ENCODE peak calls at places on chromosomes 1 and 21, in four cellular contexts. One of them, this sample, is unnamed.

GRCh38 chr1:74485622-74486021 is 26.8 kb downstream of the LRRC53 start:
- DNase-seq in H9: no peak
- DNase-seq in A549: no peak
- DNase-seq in HCEC 1CT: no peak
- DNase-seq in this sample: no peak

GRCh38 chr1:111225717-111226400 is 1.7 kb upstream of the CHI3L2 start:
- DNase-seq in H9: no peak
- DNase-seq in A549: no peak
- DNase-seq in HCEC 1CT: no peak
- DNase-seq in this sample: no peak

GRCh38 chr1:75035536-75035935 is 98.7 kb upstream of the LHX8 start:
- DNase-seq in H9: no peak
- DNase-seq in A549: no peak
- DNase-seq in HCEC 1CT: no peak
- DNase-seq in this sample: no peak

GRCh38 chr1:44212355-44213221 is 683 bp upstream of the DMAP1 start:
- DNase-seq in H9: no peak
- DNase-seq in A549: no peak
- DNase-seq in HCEC 1CT: no peak
- DNase-seq in this sample: no peak

GRCh38 chr1:1614204-1614953 is 921 bp upstream of the MIB2 start:
- DNase-seq in H9: peak; percentile 25
- DNase-seq in A549: no peak
- DNase-seq in HCEC 1CT: no peak
- DNase-seq in this sample: peak; percentile 11

GRCh38 chr1:212012034-212012740 is 23.2 kb downstream of the INTS7 start:
- DNase-seq in H9: peak; percentile 71
- DNase-seq in A549: peak; percentile 75
- DNase-seq in HCEC 1CT: peak; percentile 62
- DNase-seq in this sample: peak; percentile 50

GRCh38 chr21:45543371-45543709 is 1.1 kb upstream of the SLC19A1 start:
- DNase-seq in H9: peak; percentile 29
- DNase-seq in A549: no peak
- DNase-seq in HCEC 1CT: no peak
- DNase-seq in this sample: no peak

GRCh38 chr1:119101563-119101962 is 38.9 kb downstream of the WARS2 start:
- DNase-seq in H9: no peak
- DNase-seq in A549: no peak
- DNase-seq in HCEC 1CT: no peak
- DNase-seq in this sample: peak; percentile 37

GRCh38 chr1:11805454-11806306 is at the start of the genes CLCN6 and MTHFR:
- DNase-seq in H9: peak; percentile 100
- DNase-seq in A549: peak; percentile 98
- DNase-seq in HCEC 1CT: peak; percentile 99
- DNase-seq in this sample: peak; percentile 99

GRCh38 chr1:113830039-113830438 is 17.8 kb upstream of the RSBN1 start:
- DNase-seq in H9: no peak
- DNase-seq in A549: no peak
- DNase-seq in HCEC 1CT: peak; percentile 64
- DNase-seq in this sample: peak; percentile 47

GRCh38 chr1:14887044-14887443 is 266.5 kb upstream of the TMEM51 start:
- DNase-seq in H9: no peak
- DNase-seq in A549: no peak
- DNase-seq in HCEC 1CT: no peak
- DNase-seq in this sample: no peak

GRCh38 chr1:218620956-218621355 is 275.8 kb downstream of the TGFB2 start:
- DNase-seq in H9: no peak
- DNase-seq in A549: peak; percentile 40
- DNase-seq in HCEC 1CT: peak; percentile 3
- DNase-seq in this sample: no peak

GRCh38 chr1:153277852-153278251 is 18.4 kb downstream of the LORICRIN start:
- DNase-seq in H9: peak; percentile 61
- DNase-seq in A549: peak; percentile 43
- DNase-seq in HCEC 1CT: no peak
- DNase-seq in this sample: no peak

GRCh38 chr1:96418969-96419368 is 302.6 kb upstream of the PTBP2 start:
- DNase-seq in H9: no peak
- DNase-seq in A549: no peak
- DNase-seq in HCEC 1CT: peak; percentile 51
- DNase-seq in this sample: no peak

GRCh38 chr1:230179249-230179648 is 112.2 kb downstream of the GALNT2 start:
- DNase-seq in H9: no peak
- DNase-seq in A549: no peak
- DNase-seq in HCEC 1CT: no peak
- DNase-seq in this sample: no peak

GRCh38 chr1:95013948-95014574 is 58.7 kb downstream of the ALG14 start:
- DNase-seq in H9: no peak
- DNase-seq in A549: no peak
- DNase-seq in HCEC 1CT: peak; percentile 35
- DNase-seq in this sample: no peak

GRCh38 chr1:198775606-198776005 is 136.8 kb downstream of the PTPRC start:
- DNase-seq in H9: no peak
- DNase-seq in A549: no peak
- DNase-seq in HCEC 1CT: no peak
- DNase-seq in this sample: no peak

GRCh38 chr1:151570819-151571218 is 30.7 kb downstream of the TUFT1 start:
- DNase-seq in H9: no peak
- DNase-seq in A549: no peak
- DNase-seq in HCEC 1CT: no peak
- DNase-seq in this sample: no peak

GRCh38 chr1:204127597-204128242 is 24.1 kb downstream of the ETNK2 start:
- DNase-seq in H9: peak; percentile 65
- DNase-seq in A549: peak; percentile 81
- DNase-seq in HCEC 1CT: peak; percentile 81
- DNase-seq in this sample: peak; percentile 80

GRCh38 chr1:169676001-169676400 is 35.4 kb downstream of the SELL start:
- DNase-seq in H9: no peak
- DNase-seq in A549: peak; percentile 57
- DNase-seq in HCEC 1CT: peak; percentile 57
- DNase-seq in this sample: peak; percentile 5

GRCh38 chr21:42541174-42541573 is 27.5 kb downstream of the SLC37A1 start:
- DNase-seq in H9: no peak
- DNase-seq in A549: no peak
- DNase-seq in HCEC 1CT: no peak
- DNase-seq in this sample: no peak

GRCh38 chr1:159121526-159121925 is 45.0 kb upstream of the AIM2 start:
- DNase-seq in H9: no peak
- DNase-seq in A549: no peak
- DNase-seq in HCEC 1CT: no peak
- DNase-seq in this sample: no peak

GRCh38 chr1:168243200-168243599 is 17.4 kb downstream of the SFT2D2 start:
- DNase-seq in H9: no peak
- DNase-seq in A549: no peak
- DNase-seq in HCEC 1CT: no peak
- DNase-seq in this sample: no peak

GRCh38 chr1:165444897-165445370 is at the start of gene RXRG:
- DNase-seq in H9: peak; percentile 66
- DNase-seq in A549: no peak
- DNase-seq in HCEC 1CT: no peak
- DNase-seq in this sample: no peak

GRCh38 chr1:7422561-7422960 is 348.5 kb upstream of the VAMP3 start:
- DNase-seq in H9: no peak
- DNase-seq in A549: no peak
- DNase-seq in HCEC 1CT: no peak
- DNase-seq in this sample: no peak

GRCh38 chr1:43418858-43419257 is 29.2 kb downstream of the SZT2 start:
- DNase-seq in H9: no peak
- DNase-seq in A549: no peak
- DNase-seq in HCEC 1CT: no peak
- DNase-seq in this sample: no peak

GRCh38 chr1:39491146-39491921 is at the start of gene BMP8A:
- DNase-seq in H9: peak; percentile 82
- DNase-seq in A549: peak; percentile 56
- DNase-seq in HCEC 1CT: no peak
- DNase-seq in this sample: no peak

This sample was measured in HFFc6.